ENCODE peak calls at places on chromosomes 11 and 22, in four cellular contexts. C, G, S and X are unnamed samples.

GRCh38 chr22:39348909-39349505 is 784 bp upstream of the SYNGR1 start:
- DNase-seq in C (no peak), G (no peak), S (no peak), X (no peak)

GRCh38 chr11:20197881-20198280 is 37.6 kb upstream of the DBX1 start:
- DNase-seq in C (no peak), G (no peak), S (no peak), X (peak; percentile 62)

GRCh38 chr11:64560941-64561340 is 30.1 kb upstream of the SLC22A12 start:
- DNase-seq in C (no peak), G (no peak), S (no peak), X (no peak)

GRCh38 chr11:32497951-32498350 is 62.6 kb upstream of the WT1 start:
- DNase-seq in C (no peak), G (no peak), S (no peak), X (no peak)

GRCh38 chr11:1756791-1757771 is 6.6 kb downstream of the CTSD start:
- DNase-seq in C (no peak), G (no peak), S (no peak), X (no peak)

GRCh38 chr11:128757235-128757711 is 63.4 kb downstream of the FLI1 start:
- DNase-seq in C (peak; percentile 20), G (peak; percentile 17), S (no peak), X (no peak)

GRCh38 chr22:28358244-28358777 is 321.3 kb downstream of the TTC28 start:
- DNase-seq in C (no peak), G (no peak), S (no peak), X (peak; percentile 48)

GRCh38 chr22:33921576-33922181 is 1.4 kb upstream of the LARGE1 start:
- DNase-seq in C (no peak), G (no peak), S (peak; percentile 21), X (peak; percentile 85)

GRCh38 chr11:3942160-3942955 is 86.9 kb downstream of the STIM1 start:
- DNase-seq in C (no peak), G (no peak), S (no peak), X (no peak)

GRCh38 chr22:46003271-46004091 is 26.5 kb upstream of the WNT7B start:
- DNase-seq in C (peak; percentile 54), G (no peak), S (no peak), X (no peak)

GRCh38 chr22:49724893-49725489 is 102.7 kb downstream of the BRD1 start:
- DNase-seq in C (peak; percentile 11), G (peak; percentile 84), S (peak; percentile 67), X (peak; percentile 76)

GRCh38 chr22:50076646-50077624 is 8.3 kb downstream of the MLC1 start:
- DNase-seq in C (no peak), G (no peak), S (no peak), X (peak; percentile 15)

GRCh38 chr22:23215294-23216204 is 35.2 kb downstream of the BCR start:
- DNase-seq in C (no peak), G (peak; percentile 60), S (no peak), X (no peak)

GRCh38 chr22:20635227-20635591 is 127.8 kb downstream of the MED15 start:
- DNase-seq in C (no peak), G (no peak), S (no peak), X (no peak)

GRCh38 chr11:61769169-61769920 is 16.9 kb downstream of the MYRF start:
- DNase-seq in C (peak; percentile 27), G (peak; percentile 47), S (no peak), X (no peak)

GRCh38 chr11:67365756-67366384 is 7.5 kb downstream of the CLCF1 start:
- DNase-seq in C (no peak), G (no peak), S (no peak), X (no peak)